ENCODE peak calls at places on chromosomes 2 and 18, in eight cellular contexts. I is CD8-positive, alpha-beta T cell; V is choroid plexus epithelial cell; Y is ascending aorta; K is spleen; U is HepG2; E is uterus; O is heart left ventricle. X is an unnamed sample.

GRCh38 chr2:23703583-23704385 is 223.1 kb downstream of the ATAD2B start:
- DNase-seq in I (no peak), V (no peak), Y (peak), K (no peak), U (no peak), E (peak), O (no peak), X (no peak)

GRCh38 chr2:95287336-95287735 is 9.8 kb upstream of the KCNIP3 start:
- DNase-seq in I (no peak), V (no peak), Y (no peak), K (no peak), U (no peak), E (no peak), O (no peak), X (no peak)

GRCh38 chr18:43931439-43931838 is 654.1 kb upstream of the SYT4 start:
- DNase-seq in I (no peak), V (peak), Y (no peak), K (no peak), U (no peak), E (no peak), O (no peak), X (no peak)

GRCh38 chr2:119192893-119193292 is 30.7 kb upstream of the STEAP3 start:
- DNase-seq in I (no peak), V (no peak), Y (no peak), K (peak), U (no peak), E (no peak), O (no peak), X (no peak)

GRCh38 chr2:113175736-113176695 is 2.2 kb downstream of the PSD4 start:
- DNase-seq in I (no peak), V (no peak), Y (no peak), K (peak), U (no peak), E (no peak), O (no peak), X (no peak)

GRCh38 chr18:8397034-8397433 is 212.2 kb upstream of the RAB12 start:
- DNase-seq in I (no peak), V (no peak), Y (no peak), K (no peak), U (no peak), E (no peak), O (no peak), X (no peak)

GRCh38 chr2:144239306-144239705 is 280.6 kb downstream of the ZEB2 start:
- DNase-seq in I (no peak), V (no peak), Y (no peak), K (no peak), U (no peak), E (no peak), O (no peak), X (no peak)

GRCh38 chr18:45734944-45735343 is 11.0 kb downstream of the SLC14A1 start:
- DNase-seq in I (no peak), V (no peak), Y (no peak), K (no peak), U (no peak), E (no peak), O (no peak), X (no peak)

GRCh38 chr2:78056976-78057375 is 534.8 kb upstream of the LRRTM4 start:
- DNase-seq in I (no peak), V (no peak), Y (no peak), K (no peak), U (no peak), E (no peak), O (no peak), X (no peak)

GRCh38 chr18:55353806-55354205 is 234.2 kb downstream of the TCF4 start:
- DNase-seq in I (no peak), V (no peak), Y (no peak), K (no peak), U (no peak), E (no peak), O (no peak), X (no peak)

GRCh38 chr2:190410171-190410570 is 2.0 kb downstream of the MFSD6 start:
- DNase-seq in I (no peak), V (no peak), Y (no peak), K (no peak), U (no peak), E (no peak), O (no peak), X (no peak)

GRCh38 chr18:63273170-63273925 is 46.2 kb downstream of the BCL2 start:
- DNase-seq in I (no peak), V (no peak), Y (no peak), K (no peak), U (no peak), E (no peak), O (no peak), X (no peak)

GRCh38 chr2:16008331-16008850 is 68.0 kb downstream of the MYCN start:
- DNase-seq in I (no peak), V (no peak), Y (no peak), K (no peak), U (no peak), E (no peak), O (no peak), X (no peak)

GRCh38 chr2:96599941-96600340 is 38.2 kb downstream of the KANSL3 start:
- DNase-seq in I (no peak), V (no peak), Y (no peak), K (no peak), U (no peak), E (no peak), O (no peak), X (no peak)

GRCh38 chr2:179297922-179298321 is 33.3 kb upstream of the SESTD1 start:
- DNase-seq in I (no peak), V (no peak), Y (no peak), K (no peak), U (no peak), E (no peak), O (no peak), X (no peak)

GRCh38 chr18:8548186-8548585 is 61.1 kb upstream of the RAB12 start:
- DNase-seq in I (no peak), V (peak), Y (no peak), K (no peak), U (no peak), E (no peak), O (no peak), X (no peak)

GRCh38 chr2:67974564-67975430 is 88.0 kb downstream of the C1D start:
- DNase-seq in I (no peak), V (no peak), Y (peak), K (no peak), U (no peak), E (peak), O (peak), X (no peak)

GRCh38 chr2:152537252-152537651 is 180.0 kb downstream of the PRPF40A start:
- DNase-seq in I (no peak), V (peak), Y (no peak), K (no peak), U (no peak), E (no peak), O (no peak), X (no peak)

GRCh38 chr18:59835656-59836379 is 64.0 kb upstream of the PMAIP1 start:
- DNase-seq in I (no peak), V (peak), Y (no peak), K (no peak), U (no peak), E (no peak), O (no peak), X (no peak)

GRCh38 chr18:48342125-48342524 is 67.1 kb downstream of the ZBTB7C start:
- DNase-seq in I (no peak), V (no peak), Y (no peak), K (peak), U (no peak), E (no peak), O (peak), X (no peak)

GRCh38 chr2:86204458-86204857 is 5.2 kb downstream of the MRPL35 start:
- DNase-seq in I (no peak), V (no peak), Y (no peak), K (no peak), U (no peak), E (no peak), O (no peak), X (no peak)

GRCh38 chr18:41645600-41646360 is 309.3 kb upstream of the PIK3C3 start:
- DNase-seq in I (no peak), V (no peak), Y (no peak), K (no peak), U (no peak), E (no peak), O (no peak), X (no peak)

GRCh38 chr2:229297284-229297683 is 26.2 kb upstream of the PID1 start:
- DNase-seq in I (no peak), V (peak), Y (peak), K (no peak), U (no peak), E (no peak), O (no peak), X (no peak)

GRCh38 chr2:18910843-18911242 is 321.5 kb upstream of the NT5C1B start:
- DNase-seq in I (no peak), V (peak), Y (no peak), K (no peak), U (no peak), E (no peak), O (no peak), X (no peak)

GRCh38 chr2:134498654-134499053 is 220.1 kb downstream of the TMEM163 start:
- DNase-seq in I (no peak), V (no peak), Y (no peak), K (no peak), U (no peak), E (no peak), O (no peak), X (no peak)

DNA sequence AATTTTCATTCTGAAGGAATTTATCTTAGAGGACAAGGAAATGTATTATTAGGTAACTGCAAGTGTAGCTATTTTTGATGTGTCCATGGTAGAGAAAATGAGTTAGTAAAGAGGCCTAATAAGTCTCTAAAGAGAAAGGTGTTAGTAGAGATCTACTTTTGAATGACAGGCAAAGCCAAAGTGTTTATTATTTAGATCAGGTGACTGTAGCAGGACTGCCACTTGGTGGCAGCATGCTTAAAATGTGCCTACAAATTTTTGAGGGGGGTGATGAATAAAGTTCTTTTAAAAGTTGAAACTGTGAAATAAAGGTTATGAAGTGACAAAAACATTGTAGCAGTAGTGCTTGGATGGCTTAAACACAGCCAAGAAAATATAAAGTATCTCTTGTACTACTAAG is 421.5 kb upstream of the MEIS1 start:
- DNase-seq in I (no peak), V (peak), Y (no peak), K (no peak), U (peak), E (no peak), O (no peak), X (no peak)
- TF ChIP-seq CTCF in I (no peak), V (peak), Y (no peak), K (no peak), U (peak), E (no peak), O (peak), X (no peak)

DNA sequence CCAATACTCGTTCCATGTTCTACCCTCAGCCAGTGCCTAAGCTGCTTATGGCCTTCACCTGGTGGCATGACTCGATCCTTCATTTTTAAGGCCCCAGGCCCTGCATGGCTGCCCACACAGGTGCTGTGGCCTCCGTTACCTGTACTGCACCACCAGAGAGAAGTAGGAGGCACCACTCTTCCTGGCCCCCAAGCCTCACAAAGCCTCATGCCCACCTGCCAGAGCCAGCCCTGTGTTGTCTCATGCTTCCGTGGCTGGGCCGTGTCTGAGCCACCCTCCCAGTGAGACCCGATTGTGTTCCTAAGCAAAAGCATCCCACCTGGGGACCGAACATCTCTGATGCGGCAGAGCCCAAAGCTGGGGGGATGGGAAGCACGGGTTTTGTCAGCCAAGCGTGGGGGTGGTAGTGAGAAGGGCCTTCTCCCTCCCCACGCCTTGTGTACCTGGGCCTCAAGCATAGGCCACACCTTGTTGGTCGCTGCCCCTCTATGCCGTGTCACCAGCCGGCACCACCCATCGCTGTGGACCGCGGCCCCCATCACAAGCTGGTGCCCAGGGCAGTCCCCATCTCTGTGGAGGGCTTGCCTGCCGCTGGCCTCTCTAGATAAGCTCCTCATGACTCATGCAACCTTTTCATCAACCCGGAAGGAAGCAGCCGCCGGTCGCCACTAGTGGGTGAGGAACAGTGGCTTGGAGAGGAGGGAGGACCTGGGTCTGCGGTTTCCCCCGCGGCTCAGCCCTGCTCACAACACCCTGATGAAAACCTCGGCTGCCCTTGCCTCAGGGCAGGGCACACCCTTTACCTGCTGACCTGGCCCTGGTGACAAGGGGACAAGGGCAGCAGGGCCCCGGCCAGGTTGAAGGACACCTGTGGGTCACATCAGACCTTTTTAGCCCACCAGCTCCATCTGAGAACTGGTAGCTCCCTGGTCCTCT is 2.7 kb upstream of the RNPEPL1 start:
- DNase-seq in I (peak), V (peak), Y (peak), K (peak), U (peak), E (peak), O (peak), X (peak)
- TF ChIP-seq CTCF in I (no peak), V (no peak), Y (no peak), K (no peak), U (no peak), E (no peak), O (no peak), X (no peak)

GRCh38 chr2:218516614-218517013 is 51.5 kb downstream of the USP37 start:
- DNase-seq in I (no peak), V (peak), Y (no peak), K (no peak), U (peak), E (no peak), O (no peak), X (no peak)
- TF ChIP-seq CTCF in I (peak), V (peak), Y (no peak), K (no peak), U (peak), E (no peak), O (peak), X (peak)

DNA sequence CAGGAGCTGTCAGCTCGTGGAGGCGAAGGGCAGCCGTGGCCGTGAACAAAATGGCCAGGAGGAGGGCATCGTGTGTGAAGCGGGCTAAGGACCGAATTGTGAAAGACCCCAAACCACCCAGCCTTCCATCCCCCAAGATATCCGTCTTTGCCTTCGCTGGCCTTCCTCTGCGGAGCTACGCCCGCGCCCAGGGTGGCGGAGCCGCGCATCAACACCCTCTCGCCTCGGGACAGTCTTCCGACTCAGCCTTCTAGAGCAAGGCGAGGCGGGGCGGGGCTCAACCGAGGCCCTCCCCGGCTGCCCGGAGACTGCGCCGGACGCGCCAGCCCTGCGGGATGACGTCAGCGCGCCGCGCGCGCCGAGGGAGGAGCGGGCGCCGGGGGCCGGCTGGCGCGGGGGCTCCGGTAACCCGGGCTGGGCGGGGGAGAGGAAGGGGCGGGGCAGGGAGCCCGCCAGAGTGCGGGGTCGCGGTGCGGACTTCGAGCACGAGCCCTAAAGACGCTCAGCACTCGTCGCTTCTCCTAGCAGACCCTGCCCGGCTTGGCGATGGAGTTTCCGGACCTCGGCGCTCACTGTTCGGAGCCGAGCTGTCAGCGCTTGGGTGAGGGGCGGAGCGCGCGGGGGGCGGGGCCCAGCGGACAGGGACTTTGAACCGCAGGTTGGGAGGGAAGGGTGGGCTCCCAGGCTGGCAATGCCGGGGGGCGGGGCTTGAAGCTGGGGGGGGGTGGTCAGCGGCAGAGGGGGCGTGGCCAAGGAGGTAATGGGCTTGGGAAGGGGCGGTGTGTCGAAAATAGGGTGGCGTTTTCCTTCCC is at the start of gene ZFAND2B:
- DNase-seq in I (peak), V (peak), Y (peak), K (peak), U (peak), E (peak), O (peak), X (peak)
- TF ChIP-seq CTCF in I (no peak), V (no peak), Y (peak), K (no peak), U (no peak), E (peak), O (no peak), X (no peak)

DNA sequence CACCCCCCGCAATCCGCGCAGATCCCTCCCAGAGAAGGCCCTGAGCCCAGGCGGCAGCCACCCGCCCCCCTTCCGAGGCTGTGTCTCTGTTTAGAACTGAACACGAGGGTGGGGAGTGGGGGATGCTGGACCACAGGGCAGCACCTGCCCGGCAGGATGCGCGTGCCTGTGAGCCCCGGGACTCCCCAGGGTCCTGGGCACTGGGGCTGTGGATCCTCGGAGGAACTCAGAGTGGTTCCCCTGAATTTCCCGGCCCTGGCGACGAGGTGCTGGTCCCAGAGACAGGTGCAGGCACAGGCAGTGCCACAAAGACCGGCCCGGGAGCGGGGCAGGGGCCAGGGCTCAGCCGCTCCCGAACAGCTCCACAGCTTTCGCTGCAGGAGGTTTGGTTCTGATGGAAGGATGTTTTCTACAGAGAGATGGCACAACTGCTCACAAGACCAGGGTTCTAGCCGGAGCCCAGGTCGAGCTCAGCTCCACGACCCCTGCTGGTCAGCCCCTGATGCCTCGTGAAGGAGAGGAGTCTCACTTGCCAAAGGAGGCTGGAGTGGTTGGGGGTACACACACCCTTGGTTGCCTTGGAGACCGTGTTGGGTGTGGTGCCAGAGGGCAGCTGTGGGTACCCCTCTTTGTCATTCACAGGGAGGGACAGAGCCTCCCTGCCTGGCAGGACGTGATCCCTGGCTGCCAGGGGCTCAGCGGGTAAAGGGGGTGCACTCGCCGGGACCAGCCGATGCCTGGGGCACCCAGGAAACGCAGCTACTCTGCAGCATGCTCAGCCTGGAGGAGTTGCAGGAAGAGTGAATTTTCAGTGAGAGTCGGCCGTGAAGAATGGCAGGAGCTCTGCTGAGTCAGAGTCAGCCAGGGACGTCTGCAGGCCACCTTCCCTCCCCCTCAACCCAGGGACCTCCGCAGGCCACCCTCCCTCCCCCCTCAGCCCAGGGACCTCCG is 4.4 kb upstream of the NEU4 start:
- DNase-seq in I (no peak), V (peak), Y (peak), K (peak), U (peak), E (no peak), O (peak), X (no peak)
- TF ChIP-seq CTCF in I (no peak), V (peak), Y (no peak), K (no peak), U (peak), E (no peak), O (no peak), X (no peak)

DNA sequence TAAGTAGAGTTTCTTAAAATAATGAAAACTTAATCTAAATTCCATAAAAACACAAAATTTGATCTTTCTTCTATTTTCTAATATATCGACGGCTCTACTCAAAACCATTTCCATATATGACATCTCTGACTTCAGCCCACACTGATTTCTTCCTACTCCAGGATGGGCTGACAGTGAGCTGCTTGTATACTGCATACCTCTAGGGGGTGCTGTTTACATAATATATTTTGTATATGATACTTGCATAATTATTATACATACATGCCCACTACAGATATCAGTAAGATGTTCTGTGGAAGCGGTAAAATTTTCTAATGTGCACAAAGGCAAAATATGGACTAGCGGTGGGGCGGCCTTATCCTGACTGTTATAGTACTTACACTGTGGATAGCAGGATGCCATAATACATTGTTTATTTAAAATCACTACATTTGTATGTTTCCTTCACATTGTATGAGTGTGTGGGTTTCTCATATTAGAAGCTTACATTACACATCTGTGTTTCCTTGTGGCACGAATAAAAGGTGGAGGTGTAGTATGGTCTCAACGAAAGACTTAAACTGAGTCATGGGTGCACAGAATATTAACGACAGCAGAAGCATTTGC is 66.1 kb upstream of the NXPH2 start:
- DNase-seq in I (no peak), V (peak), Y (no peak), K (no peak), U (peak), E (no peak), O (no peak), X (no peak)
- TF ChIP-seq CTCF in I (peak), V (peak), Y (peak), K (no peak), U (peak), E (no peak), O (peak), X (peak)

GRCh38 chr2:227479865-227480475 is 8.0 kb downstream of the AGFG1 start:
- DNase-seq in I (no peak), V (peak), Y (no peak), K (no peak), U (peak), E (no peak), O (no peak), X (no peak)
- TF ChIP-seq CTCF in I (no peak), V (peak), Y (peak), K (no peak), U (peak), E (peak), O (peak), X (no peak)

X was measured in natural killer cell.